ENCODE peak calls at places on chromosome 12, in nine cellular contexts. H is SK-N-SH; Z is adrenal gland; X is endodermal cell; Y is NCI-H1417; F is activated CD4-positive, alpha-beta T cell treated with anti-CD3 and anti-CD28 coated beads, Interleukin-2, amount 50 U/mL, for 24 hours; B is testis; M is GDM1; I is ovary. S is an unnamed sample.
A peak's percentile ranks its signal among the peaks of the same experiment; 100 is the strongest.

GRCh38 chr12:62698701-62699101 is 232.1 kb downstream of the MON2 start:
- DNase-seq in H (no peak), Z (no peak), X (no peak), Y (no peak), F (no peak), B (no peak), M (no peak), I (no peak), S (no peak)

GRCh38 chr12:128259556-128260070 is 7.4 kb upstream of the TMEM132C start:
- DNase-seq in H (peak; percentile 52), Z (peak; percentile 57), X (peak; percentile 90), Y (peak; percentile 38), F (no peak), B (peak; percentile 76), M (no peak), I (peak; percentile 47), S (peak; percentile 3)

GRCh38 chr12:57983858-57984505 is 42.6 kb downstream of the ATP23 start:
- DNase-seq in H (no peak), Z (no peak), X (no peak), Y (no peak), F (no peak), B (no peak), M (no peak), I (no peak), S (no peak)

GRCh38 chr12:51863921-51864700 is 15.6 kb upstream of the FIGNL2 start:
- DNase-seq in H (peak; percentile 77), Z (no peak), X (peak; percentile 97), Y (no peak), F (no peak), B (peak; percentile 43), M (no peak), I (no peak), S (no peak)

GRCh38 chr12:6724409-6724797 is 557 bp downstream of the COPS7A start:
- DNase-seq in H (peak; percentile 55), Z (peak; percentile 61), X (no peak), Y (peak; percentile 21), F (no peak), B (no peak), M (peak; percentile 45), I (peak; percentile 50), S (no peak)

GRCh38 chr12:82937151-82937550 is 250.4 kb downstream of the TMTC2 start:
- DNase-seq in H (no peak), Z (no peak), X (no peak), Y (no peak), F (no peak), B (no peak), M (no peak), I (no peak), S (no peak)

GRCh38 chr12:64571346-64571745 is 38.9 kb upstream of the RASSF3 start:
- DNase-seq in H (no peak), Z (no peak), X (no peak), Y (no peak), F (no peak), B (no peak), M (no peak), I (no peak), S (no peak)

GRCh38 chr12:57764662-57765002 is 2.2 kb downstream of the CYP27B1 start:
- DNase-seq in H (no peak), Z (no peak), X (no peak), Y (no peak), F (no peak), B (no peak), M (no peak), I (no peak), S (no peak)

GRCh38 chr12:128857173-128857770 is 4.0 kb downstream of the GLT1D1 start:
- DNase-seq in H (no peak), Z (no peak), X (peak; percentile 36), Y (no peak), F (no peak), B (no peak), M (no peak), I (no peak), S (no peak)

GRCh38 chr12:45705404-45705803 is 24.1 kb upstream of the ARID2 start:
- DNase-seq in H (no peak), Z (no peak), X (no peak), Y (no peak), F (no peak), B (no peak), M (no peak), I (no peak), S (no peak)

GRCh38 chr12:66282244-66282643 is 20.0 kb upstream of the HELB start:
- DNase-seq in H (no peak), Z (no peak), X (no peak), Y (no peak), F (no peak), B (no peak), M (no peak), I (no peak), S (no peak)

GRCh38 chr12:43309845-43310405 is 242.1 kb downstream of the ADAMTS20 start:
- DNase-seq in H (no peak), Z (no peak), X (no peak), Y (no peak), F (no peak), B (no peak), M (no peak), I (no peak), S (no peak)

GRCh38 chr12:32131666-32132065 is 25.0 kb downstream of the BICD1 start:
- DNase-seq in H (no peak), Z (no peak), X (peak; percentile 36), Y (no peak), F (no peak), B (no peak), M (no peak), I (no peak), S (no peak)

GRCh38 chr12:418432-418831 is 17.0 kb downstream of the CCDC77 start:
- DNase-seq in H (no peak), Z (no peak), X (no peak), Y (no peak), F (no peak), B (no peak), M (no peak), I (no peak), S (no peak)

GRCh38 chr12:64452559-64453329 is 824 bp downstream of the TBK1 start:
- DNase-seq in H (peak; percentile 53), Z (no peak), X (no peak), Y (peak; percentile 44), F (no peak), B (no peak), M (peak; percentile 26), I (no peak), S (peak; percentile 18)